ENCODE peak calls at places on chromosomes 3 and 15, in four cellular contexts. S is epithelial cell of esophagus, C is body of pancreas, E is uterus. O is an unnamed sample.

GRCh38 chr3:120153294-120153693 is 59.0 kb upstream of the GSK3B start:
- DNase-seq in S (peak), C (no peak), E (no peak), O (peak)

GRCh38 chr3:126459111-126459762 is 16.5 kb downstream of the ZXDC start:
- DNase-seq in S (no peak), C (peak), E (no peak), O (no peak)

GRCh38 chr3:174329321-174329720 is 529.8 kb upstream of the NAALADL2 start:
- DNase-seq in S (no peak), C (no peak), E (no peak), O (peak)

GRCh38 chr3:46923559-46924350 is 46.2 kb downstream of the PTH1R start:
- DNase-seq in S (peak), C (peak), E (peak), O (peak)

GRCh38 chr3:157592769-157593168 is 89.6 kb upstream of the VEPH1 start:
- DNase-seq in S (no peak), C (no peak), E (no peak), O (no peak)

GRCh38 chr3:13034109-13034800 is 39.0 kb downstream of the IQSEC1 start:
- DNase-seq in S (no peak), C (no peak), E (no peak), O (no peak)

GRCh38 chr3:46942481-46943236 is 33.9 kb downstream of the CCDC12 start:
- DNase-seq in S (no peak), C (no peak), E (no peak), O (no peak)

GRCh38 chr3:182981038-182981380 is 671 bp upstream of the DCUN1D1 start:
- DNase-seq in S (no peak), C (peak), E (peak), O (no peak)

GRCh38 chr15:67543348-67543718 is 830 bp downstream of the MAP2K5 start:
- DNase-seq in S (no peak), C (peak), E (no peak), O (peak)

GRCh38 chr15:28901987-28902745 is 16.4 kb downstream of the APBA2 start:
- DNase-seq in S (no peak), C (no peak), E (no peak), O (no peak)
- TF ChIP-seq CTCF in S (no peak), C (no peak), E (no peak), O (peak)

GRCh38 chr3:142676151-142676550 is 47.7 kb upstream of the TRPC1 start:
- DNase-seq in S (no peak), C (no peak), E (no peak), O (no peak)

DNA sequence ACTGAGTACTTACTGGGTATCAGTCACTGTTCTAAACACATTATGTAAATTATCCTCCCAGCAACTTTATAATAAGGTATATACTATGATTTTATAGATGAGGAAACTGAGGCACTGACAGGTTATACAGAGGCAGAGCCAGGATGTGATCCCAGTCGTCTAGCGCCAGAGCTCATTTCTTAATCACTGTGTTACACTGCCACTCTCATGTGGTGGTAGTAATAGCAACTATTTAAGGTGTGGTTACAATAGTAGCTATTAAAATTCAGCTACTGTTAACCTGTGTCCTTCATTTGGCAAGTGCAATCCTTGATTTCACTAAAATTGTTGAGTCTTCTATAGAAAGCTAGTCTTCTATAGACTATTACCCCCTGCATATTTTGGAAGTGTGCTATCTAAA is 43.1 kb upstream of the TRPC1 start:
- DNase-seq in S (peak), C (no peak), E (no peak), O (no peak)
- TF ChIP-seq CTCF in S (peak), C (no peak), E (no peak), O (no peak)

GRCh38 chr3:129164500-129164899 is 3.6 kb upstream of the ISY1 start:
- DNase-seq in S (no peak), C (no peak), E (no peak), O (no peak)

GRCh38 chr3:129160891-129161859 is at the start of gene ISY1:
- DNase-seq in S (peak), C (peak), E (peak), O (peak)

GRCh38 chr3:129162729-129163579 is 2.1 kb upstream of the ISY1 start:
- DNase-seq in S (no peak), C (no peak), E (no peak), O (no peak)

GRCh38 chr3:129166579-129167332 is 5.9 kb upstream of the ISY1 start:
- DNase-seq in S (no peak), C (no peak), E (no peak), O (no peak)

DNA sequence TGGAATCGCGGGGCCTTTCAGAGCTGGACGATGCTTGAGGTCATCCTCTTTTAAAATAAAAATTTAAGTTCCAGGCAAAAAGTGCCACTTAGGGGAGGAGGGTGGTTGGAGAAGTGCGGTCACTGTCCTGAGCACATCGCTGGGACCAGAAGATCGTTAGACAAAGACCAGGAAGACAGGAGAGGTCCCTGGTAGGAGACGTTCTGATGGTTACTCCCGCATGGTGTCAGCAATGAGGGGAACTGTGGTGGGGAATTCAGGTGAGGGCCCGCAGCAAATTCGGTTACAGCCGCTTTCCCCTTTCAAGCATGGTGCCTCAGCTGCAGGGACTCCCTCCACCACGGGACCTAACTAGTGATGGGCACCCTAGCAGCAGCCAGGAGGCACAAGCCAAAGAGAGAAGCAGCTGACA is 1.0 kb upstream of the ISY1 start:
- DNase-seq in S (peak), C (no peak), E (no peak), O (no peak)
- TF ChIP-seq CTCF in S (no peak), C (no peak), E (no peak), O (no peak)

GRCh38 chr3:139571744-139572143 is 32.2 kb upstream of the RBP1 start:
- DNase-seq in S (no peak), C (no peak), E (no peak), O (no peak)

GRCh38 chr3:139572847-139573672 is 33.5 kb upstream of the RBP1 start:
- DNase-seq in S (peak), C (no peak), E (no peak), O (no peak)

GRCh38 chr3:139578783-139579182 is 39.2 kb upstream of the RBP1 start:
- DNase-seq in S (no peak), C (no peak), E (no peak), O (no peak)

GRCh38 chr3:139577899-139578298 is 38.4 kb upstream of the RBP1 start:
- DNase-seq in S (no peak), C (no peak), E (no peak), O (no peak)

DNA sequence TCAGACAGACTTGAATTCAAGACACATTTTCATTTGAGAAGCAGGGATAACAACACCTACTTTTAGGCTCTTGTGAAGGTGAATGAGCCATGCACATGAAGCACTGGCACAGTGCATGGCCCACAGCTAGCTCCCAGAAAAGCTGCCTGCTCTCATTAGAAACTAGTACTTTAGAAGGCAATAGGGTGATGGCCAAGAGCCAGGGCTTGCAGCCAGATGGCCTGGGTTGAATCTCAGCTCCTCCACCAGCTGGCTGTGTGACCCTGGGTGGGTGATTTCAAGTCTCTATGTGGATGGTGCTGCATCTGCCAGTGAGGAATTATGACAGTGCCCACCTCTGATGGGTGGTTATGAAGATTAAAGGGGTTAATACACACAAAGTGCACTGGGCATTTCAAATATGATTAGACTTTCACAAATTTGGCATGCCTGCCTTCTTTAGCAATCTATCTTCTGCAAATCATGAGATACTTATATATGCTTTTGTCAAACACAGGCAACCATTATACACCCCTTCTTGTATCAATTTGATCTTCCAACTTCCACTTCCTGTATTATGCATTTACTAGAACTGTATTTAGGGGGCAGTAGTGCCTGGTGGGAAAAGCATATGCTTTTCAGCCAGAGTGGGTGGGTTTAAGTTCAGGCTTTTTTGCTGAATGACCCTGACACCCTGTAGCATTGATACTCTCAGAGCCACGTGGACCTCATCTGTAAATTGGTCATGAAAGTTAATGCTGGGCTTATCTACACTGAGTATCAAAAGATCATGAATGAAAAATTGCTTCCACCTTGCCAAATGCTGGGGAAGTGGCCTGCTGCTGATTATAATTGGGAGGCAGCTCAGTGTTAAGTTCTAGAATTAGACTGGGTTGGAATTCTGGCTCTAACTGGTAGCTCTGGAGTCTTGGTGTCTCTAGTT is 34.7 kb upstream of the RBP1 start:
- DNase-seq in S (no peak), C (peak), E (peak), O (peak)
- TF ChIP-seq CTCF in S (no peak), C (no peak), E (no peak), O (no peak)

DNA sequence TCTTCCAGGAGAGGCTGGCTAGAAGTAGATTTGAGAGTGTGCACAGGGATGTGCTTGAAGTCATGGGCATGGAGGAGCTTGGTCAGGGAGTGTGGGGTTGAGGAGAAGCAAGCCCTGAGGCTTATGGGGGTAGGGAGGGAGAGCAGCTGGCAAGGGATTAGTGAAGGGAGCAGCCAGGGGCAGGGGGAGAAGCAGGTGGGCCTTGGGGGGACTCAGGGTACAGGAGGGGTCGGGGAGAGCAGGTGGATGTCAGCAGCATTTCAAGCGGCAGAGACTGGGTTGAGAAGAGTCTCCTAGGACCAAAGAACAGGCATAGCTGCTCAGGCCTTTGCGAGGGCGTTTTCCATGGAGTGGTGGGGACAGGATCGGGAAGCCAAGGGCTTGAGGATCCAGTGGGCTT is 3.4 kb upstream of the LMAN1L start:
- DNase-seq in S (no peak), C (no peak), E (no peak), O (no peak)
- TF ChIP-seq CTCF in S (no peak), C (no peak), E (no peak), O (no peak)

GRCh38 chr15:87582169-87582568 is 674.4 kb downstream of the NTRK3 start:
- DNase-seq in S (no peak), C (no peak), E (no peak), O (no peak)
- TF ChIP-seq CTCF in S (no peak), C (no peak), E (no peak), O (no peak)

DNA sequence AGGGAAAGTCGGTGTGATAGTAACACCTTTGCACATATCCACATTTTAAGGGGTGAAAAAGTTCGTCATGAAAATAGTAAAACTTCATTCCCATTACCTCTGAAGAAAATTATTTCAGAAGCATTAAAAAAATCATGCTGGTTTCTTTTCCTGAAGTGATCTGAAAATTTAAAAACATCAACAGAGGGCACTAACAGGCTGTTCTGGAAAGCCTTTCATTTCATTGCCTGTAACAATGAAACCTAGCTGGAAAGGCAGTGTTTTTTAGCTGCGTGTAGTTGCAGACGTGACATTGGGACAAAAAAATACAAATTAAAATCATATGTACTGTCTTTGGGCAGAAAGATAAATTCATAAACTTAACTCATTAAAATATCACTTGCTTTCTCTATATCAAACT is 993.8 kb downstream of the GBE1 start:
- DNase-seq in S (no peak), C (no peak), E (no peak), O (no peak)
- TF ChIP-seq CTCF in S (no peak), C (no peak), E (no peak), O (no peak)

GRCh38 chr15:49622561-49622960 is 1.7 kb downstream of the DTWD1 start:
- DNase-seq in S (no peak), C (no peak), E (no peak), O (peak)

GRCh38 chr15:49619226-49619625 is 1.4 kb downstream of the FAM227B start:
- DNase-seq in S (no peak), C (no peak), E (no peak), O (no peak)

GRCh38 chr15:49621327-49622210 is 721 bp downstream of the DTWD1 start:
- DNase-seq in S (peak), C (peak), E (no peak), O (peak)

GRCh38 chr15:49620658-49621326 is at the start of the genes DTWD1 and FAM227B:
- DNase-seq in S (peak), C (peak), E (peak), O (peak)

DNA sequence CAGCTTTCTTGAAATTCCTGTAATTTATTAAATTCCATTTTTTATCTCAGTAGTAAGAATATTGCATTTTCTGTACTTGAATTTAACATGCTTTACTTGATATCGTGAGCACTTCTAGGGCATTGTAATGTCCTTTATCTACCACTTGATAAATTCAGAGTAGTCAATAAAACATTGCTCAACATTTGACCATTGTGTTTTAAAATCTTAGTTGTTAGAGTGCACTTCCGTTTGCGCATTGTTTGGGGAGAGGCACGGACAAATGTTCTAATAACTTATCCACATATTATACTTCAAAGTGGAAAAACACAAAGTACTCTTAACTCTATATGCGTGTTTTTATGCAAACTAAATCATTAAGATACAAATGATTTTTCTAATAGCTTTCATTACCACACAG is 444 bp downstream of the FAM227B start:
- DNase-seq in S (peak), C (no peak), E (no peak), O (peak)
- TF ChIP-seq CTCF in S (no peak), C (no peak), E (no peak), O (no peak)

GRCh38 chr3:135792174-135792573 is 173.4 kb upstream of the PPP2R3A start:
- DNase-seq in S (no peak), C (no peak), E (no peak), O (no peak)
- TF ChIP-seq CTCF in S (no peak), C (no peak), E (no peak), O (no peak)